ENCODE peak calls at places on chromosomes 4 and X, in five cellular contexts. V, B, S, U and Z are unnamed samples.

GRCh38 chrX:154135458-154136229 is 8.4 kb upstream of the OPN1LW start:
- DNase-seq in V (no peak), B (peak; percentile 26), S (no peak), U (no peak), Z (no peak)

GRCh38 chr4:48778431-48779094 is 1.5 kb downstream of the FRYL start:
- DNase-seq in V (no peak), B (peak; percentile 58), S (no peak), U (peak; percentile 19), Z (no peak)

GRCh38 chrX:3788494-3789233 is 75.2 kb upstream of the PRKX start:
- DNase-seq in V (no peak), B (no peak), S (peak; percentile 10), U (no peak), Z (no peak)

GRCh38 chr4:7831330-7831729 is 108.3 kb downstream of the AFAP1 start:
- DNase-seq in V (peak; percentile 73), B (peak; percentile 75), S (no peak), U (no peak), Z (no peak)

GRCh38 chr4:83618431-83618830 is 82.5 kb downstream of the GPAT3 start:
- DNase-seq in V (no peak), B (peak; percentile 84), S (peak; percentile 81), U (peak; percentile 87), Z (no peak)

GRCh38 chr4:78642934-78643333 is 91.4 kb downstream of the ANXA3 start:
- DNase-seq in V (no peak), B (no peak), S (no peak), U (no peak), Z (no peak)

GRCh38 chrX:71052721-71053120 is 15.4 kb downstream of the SNX12 start:
- DNase-seq in V (peak; percentile 6), B (no peak), S (no peak), U (no peak), Z (no peak)

GRCh38 chr4:36255575-36255974 is 11.3 kb upstream of the ARAP2 start:
- DNase-seq in V (peak; percentile 50), B (no peak), S (no peak), U (no peak), Z (peak; percentile 85)

GRCh38 chr4:110073045-110073845 is 125.2 kb downstream of the ELOVL6 start:
- DNase-seq in V (no peak), B (no peak), S (no peak), U (no peak), Z (no peak)

GRCh38 chrX:105460366-105460765 is 239.9 kb upstream of the TEX13A start:
- DNase-seq in V (no peak), B (no peak), S (no peak), U (no peak), Z (no peak)

GRCh38 chr4:71270901-71271300 is 67.9 kb upstream of the SLC4A4 start:
- DNase-seq in V (no peak), B (peak; percentile 47), S (peak; percentile 46), U (peak; percentile 29), Z (peak; percentile 21)

GRCh38 chr4:4524364-4524763 is 17.5 kb downstream of the STX18 start:
- DNase-seq in V (peak; percentile 90), B (peak; percentile 27), S (no peak), U (no peak), Z (peak; percentile 39)

GRCh38 chr4:129239088-129239487 is 143.1 kb downstream of the C4orf33 start:
- DNase-seq in V (no peak), B (peak; percentile 19), S (peak; percentile 33), U (no peak), Z (no peak)

GRCh38 chrX:23365541-23365940 is 30.9 kb downstream of the PTCHD1 start:
- DNase-seq in V (no peak), B (no peak), S (no peak), U (no peak), Z (no peak)

GRCh38 chr4:153794001-153794400 is 5.1 kb upstream of the SFRP2 start:
- DNase-seq in V (no peak), B (no peak), S (peak; percentile 43), U (no peak), Z (no peak)

GRCh38 chrX:25022499-25023325 is 6.9 kb upstream of the ARX start:
- DNase-seq in V (no peak), B (no peak), S (peak; percentile 34), U (no peak), Z (no peak)

GRCh38 chrX:25021132-25021498 is 5.3 kb upstream of the ARX start:
- DNase-seq in V (no peak), B (no peak), S (no peak), U (no peak), Z (no peak)

GRCh38 chrX:25018682-25019081 is 2.9 kb upstream of the ARX start:
- DNase-seq in V (no peak), B (no peak), S (no peak), U (no peak), Z (no peak)

GRCh38 chrX:25019707-25020390 is 4.1 kb upstream of the ARX start:
- DNase-seq in V (no peak), B (no peak), S (no peak), U (no peak), Z (no peak)

DNA sequence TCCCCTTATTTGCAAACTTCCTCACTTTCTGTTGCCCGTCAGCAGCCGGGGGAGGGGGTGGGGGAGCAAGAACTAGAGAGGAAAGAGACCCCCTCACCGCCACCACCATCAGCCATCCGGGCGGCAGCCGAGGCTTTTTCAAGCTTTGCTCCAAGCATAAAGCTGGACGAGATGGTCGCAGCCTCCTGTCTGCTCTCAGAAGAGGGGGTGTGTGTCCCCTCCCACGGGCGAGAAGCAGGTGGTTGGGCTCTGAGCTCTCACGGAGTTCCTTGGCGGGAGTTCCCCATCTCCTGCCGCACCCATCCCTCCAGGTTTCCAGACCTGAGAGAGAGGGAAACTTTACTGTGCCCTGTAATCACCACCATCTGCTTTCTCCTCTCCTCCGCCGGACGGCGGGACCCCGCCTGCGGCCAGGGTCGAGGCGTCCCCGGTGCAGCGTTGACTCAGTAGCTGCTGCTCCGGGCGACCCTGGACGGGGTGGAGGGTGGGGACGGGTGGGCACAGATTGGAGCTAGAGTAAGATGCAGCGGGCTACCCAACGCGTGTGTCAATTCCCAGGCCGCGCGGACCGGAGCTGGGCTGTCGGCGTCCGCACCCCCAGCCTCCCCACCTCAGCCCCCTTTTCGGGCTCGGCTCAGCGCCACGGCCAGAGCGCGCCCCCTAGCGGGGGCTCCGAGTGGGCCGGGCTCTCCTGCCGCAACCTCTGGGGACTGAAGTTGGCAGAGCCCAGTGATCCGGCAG is 4.8 kb upstream of the ARX start:
- DNase-seq in V (peak; percentile 31), B (no peak), S (peak; percentile 66), U (no peak), Z (no peak)
- TF ChIP-seq EZH2 in V (no peak), B (no peak), S (no peak), U (no peak), Z (no peak)

DNA sequence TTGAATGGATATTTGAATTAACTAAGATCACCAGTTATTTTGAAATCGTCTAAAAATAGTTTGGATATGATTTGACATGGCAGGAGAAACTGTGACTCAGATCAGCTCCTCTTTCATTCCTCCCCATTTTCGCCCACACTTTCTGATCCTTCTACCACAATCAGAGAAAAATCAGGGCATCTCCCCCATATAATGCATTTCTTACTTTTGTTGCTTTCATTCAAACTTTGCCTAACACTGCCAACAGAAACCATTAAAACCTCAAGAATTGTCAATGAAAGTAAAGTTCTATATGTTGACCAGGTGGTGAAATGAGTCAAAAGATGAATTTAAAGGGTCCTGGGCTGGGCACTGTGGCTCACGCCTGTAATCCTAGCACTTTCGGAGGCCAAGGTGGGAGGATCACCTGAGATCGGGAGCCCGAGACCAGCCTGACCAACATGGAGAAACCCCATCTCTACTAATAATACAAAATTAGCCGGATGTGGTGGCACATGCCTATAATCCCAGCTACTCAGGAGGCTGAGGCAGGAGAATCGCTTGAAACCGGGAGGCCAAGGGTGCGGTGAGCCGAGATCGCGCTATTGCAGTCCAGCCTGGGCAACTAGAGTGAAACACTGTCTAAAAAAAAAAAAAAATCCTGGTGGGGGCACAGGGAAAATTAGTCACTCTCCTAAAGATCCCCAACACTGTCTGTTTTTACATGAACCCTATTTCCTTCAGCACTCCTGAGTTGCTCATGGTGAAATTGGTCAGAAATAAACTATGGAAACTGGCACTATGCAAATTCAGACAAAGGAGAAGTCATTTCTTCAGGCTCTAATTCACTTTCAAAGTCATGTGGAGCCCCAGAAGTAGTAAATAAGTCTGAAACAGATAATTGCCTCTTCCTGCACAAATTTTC is 122.8 kb upstream of the NOCT start:
- DNase-seq in V (no peak), B (peak; percentile 76), S (no peak), U (no peak), Z (no peak)
- H3K4me1 ChIP-seq in V (no peaks in the 10 kb centered on the region), B (peaks cover 36% of the 10 kb centered on the region), S (peaks cover 16% of the 10 kb centered on the region), U (no peaks in the 10 kb centered on the region), Z (no peaks in the 10 kb centered on the region)

GRCh38 chrX:49977319-49978090 is 55.1 kb downstream of the CLCN5 start:
- DNase-seq in V (no peak), B (no peak), S (no peak), U (no peak), Z (no peak)

GRCh38 chrX:49972313-49972712 is 49.9 kb downstream of the CLCN5 start:
- DNase-seq in V (no peak), B (no peak), S (peak; percentile 10), U (no peak), Z (no peak)

GRCh38 chrX:49978191-49978590 is 55.8 kb downstream of the CLCN5 start:
- DNase-seq in V (no peak), B (no peak), S (no peak), U (no peak), Z (no peak)

GRCh38 chrX:49976682-49977197 is 54.3 kb downstream of the CLCN5 start:
- DNase-seq in V (no peak), B (no peak), S (no peak), U (no peak), Z (no peak)
- H3K27ac ChIP-seq in V (no peak overlapping the region), B (no peak overlapping the region), S (no peak overlapping the region), U (no peak overlapping the region), Z (no peak overlapping the region)

DNA sequence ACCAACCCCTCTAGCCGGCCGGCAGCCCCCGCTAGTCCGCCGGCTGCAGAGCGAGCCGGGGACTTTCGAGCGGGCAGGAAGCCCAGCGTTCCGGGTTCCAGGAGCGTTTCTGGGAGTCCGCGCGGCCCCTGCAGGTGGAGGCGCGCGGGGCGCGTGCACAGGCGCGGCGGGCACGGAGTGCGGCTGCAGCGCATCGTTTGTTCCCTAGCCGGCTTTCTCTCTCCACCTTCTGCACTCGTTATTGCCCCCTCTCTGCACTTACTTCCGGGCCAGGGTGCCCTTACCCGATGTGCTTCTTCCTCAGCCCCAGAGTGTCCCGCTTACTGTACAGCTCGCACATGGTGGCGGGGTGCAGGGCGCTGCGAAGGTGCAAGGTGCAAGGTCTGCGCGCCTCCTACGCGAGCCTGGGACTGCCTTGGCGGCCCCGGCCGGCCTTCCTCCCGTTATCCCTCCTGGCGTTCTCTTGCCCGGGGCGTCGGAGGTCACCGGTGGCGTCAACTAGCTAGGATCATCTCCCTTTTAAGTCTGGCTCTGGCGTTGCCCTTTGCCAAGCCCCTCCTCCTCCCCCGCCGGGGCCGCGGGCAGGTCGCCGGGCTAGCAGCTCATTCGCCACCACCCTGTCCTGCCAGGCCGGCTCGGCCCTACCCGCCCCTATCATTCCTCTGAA is at the start of gene ETNPPL:
- DNase-seq in V (peak; percentile 47), B (peak; percentile 41), S (peak; percentile 47), U (peak; percentile 21), Z (peak; percentile 32)
- TF ChIP-seq EZH2 in V (no peak), B (no peak), S (peak; percentile 35), U (no peak), Z (no peak)

DNA sequence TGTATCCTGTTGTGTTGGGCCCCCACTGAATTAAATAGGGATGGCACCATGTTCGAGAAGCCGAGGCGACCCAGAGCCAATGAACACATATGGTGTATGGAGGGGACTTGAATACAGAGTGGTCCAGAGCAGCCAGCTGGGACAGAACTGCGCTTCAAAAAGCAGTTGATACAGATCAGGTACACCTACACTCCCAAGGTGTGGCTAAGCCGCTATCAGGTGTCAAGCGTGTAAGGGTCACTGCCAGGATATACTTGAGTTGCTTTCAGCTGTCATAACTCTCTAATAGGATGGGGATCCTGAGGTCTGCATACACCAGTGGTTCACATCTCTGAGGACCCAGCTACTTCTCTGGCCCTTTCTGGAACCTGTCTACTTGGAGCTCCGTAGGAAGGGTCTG is 3.2 kb upstream of the WDR1 start:
- DNase-seq in V (no peak), B (no peak), S (no peak), U (no peak), Z (no peak)
- H3K4me1 ChIP-seq in V (peaks cover 27% of the 10 kb centered on the region), B (peaks cover 13% of the 10 kb centered on the region), S (peaks cover 47% of the 10 kb centered on the region), U (peaks cover 88% of the 10 kb centered on the region), Z (peaks cover 72% of the 10 kb centered on the region)